ENCODE peak calls at places on chromosomes 4 and X, in ten cellular contexts. Z is CD8-positive, alpha-beta T cell; V is stimulated activated CD4-positive, alpha-beta T cell treated with anti-CD3 and anti-CD28 coated beads, TNF-alpha, amount 100 ng/mL, for 48 hours; T is M059J; E is colonic mucosa; S is WTC11; A is amniotic stem cell; W is GM03348; D is A172; K is right lobe of liver. B is an unnamed sample.

GRCh38 chr4:182144621-182145359 is 98.4 kb upstream of the TENM3 start:
- DNase-seq in T (peak), D (no peak), A (no peak), S (peak), K (no peak), W (peak), E (no peak), Z (no peak), V (no peak), B (peak)

GRCh38 chr4:75555294-75556164 is at the start of gene ODAPH:
- DNase-seq in V (no peak), T (peak), K (no peak), E (no peak), S (no peak), W (no peak), Z (no peak), D (peak), A (no peak), B (no peak)

GRCh38 chrX:93422693-93423092 is 250.7 kb downstream of the NAP1L3 start:
- DNase-seq in V (no peak), D (no peak), Z (no peak), T (peak), K (no peak), S (peak), E (peak), A (no peak), W (peak), B (no peak)

GRCh38 chr4:17807446-17807845 is 3.1 kb downstream of the DCAF16 start:
- DNase-seq in T (no peak), W (peak), D (no peak), A (no peak), Z (no peak), K (no peak), E (no peak), S (no peak), V (no peak), B (peak)

GRCh38 chr4:112343330-112343729 is 46.2 kb downstream of the ALPK1 start:
- DNase-seq in K (no peak), T (no peak), Z (no peak), E (no peak), W (no peak), V (no peak), D (no peak), S (no peak), A (no peak), B (no peak)

GRCh38 chr4:38673109-38673978 is 9.3 kb downstream of the KLF3 start:
- DNase-seq in D (peak), K (peak), Z (no peak), S (peak), E (peak), A (no peak), V (no peak), W (peak), T (peak), B (peak)

GRCh38 chr4:118790544-118790943 is 45.4 kb downstream of the SEC24D start:
- DNase-seq in S (no peak), T (no peak), V (no peak), Z (no peak), D (no peak), A (no peak), K (no peak), W (no peak), E (no peak), B (no peak)

GRCh38 chr4:151719045-151719743 is 41.6 kb downstream of the GATB start:
- DNase-seq in D (no peak), V (no peak), S (no peak), A (no peak), W (no peak), K (no peak), T (no peak), E (no peak), Z (no peak), B (no peak)

GRCh38 chrX:73855546-73855945 is 292.5 kb downstream of the CHIC1 start:
- DNase-seq in E (peak), T (peak), D (peak), V (peak), Z (peak), K (peak), W (peak), S (peak), A (peak), B (peak)

GRCh38 chrX:69238153-69238959 is 73.1 kb upstream of the PJA1 start:
- DNase-seq in W (peak), D (no peak), Z (no peak), T (peak), K (no peak), E (no peak), A (no peak), V (no peak), S (no peak), B (peak)

GRCh38 chr4:73453701-73454005 is 17.6 kb downstream of the AFP start:
- DNase-seq in S (no peak), E (no peak), K (no peak), D (no peak), T (no peak), Z (no peak), V (no peak), W (no peak), A (no peak), B (no peak)

GRCh38 chr4:168993724-168994510 is 16.1 kb downstream of the CBR4 start:
- DNase-seq in V (no peak), E (no peak), W (peak), K (no peak), S (no peak), A (no peak), T (peak), Z (no peak), D (peak), B (peak)

GRCh38 chrX:110750526-110751189 is 45.0 kb downstream of the CHRDL1 start:
- DNase-seq in D (no peak), W (no peak), A (no peak), K (no peak), E (no peak), V (no peak), S (no peak), T (no peak), Z (no peak), B (no peak)

GRCh38 chr4:15963568-15963967 is 593 bp upstream of the FGFBP2 start:
- DNase-seq in W (no peak), E (no peak), A (no peak), Z (peak), V (peak), D (no peak), K (no peak), S (no peak), T (no peak), B (no peak)

GRCh38 chrX:42714981-42715688 is 62.8 kb downstream of the PPP1R2C start:
- DNase-seq in A (peak), E (peak), D (peak), V (no peak), W (no peak), Z (peak), T (peak), K (peak), S (peak), B (peak)